ENCODE peak calls at places on chromosomes 11 and 22, in eight cellular contexts. F is fibroblast of lung, Y is AG10803, T is foreskin fibroblast, D is bronchial epithelial cell, X is body of pancreas, A is heart right ventricle, I is fibroblast of pulmonary artery. R is an unnamed sample.

GRCh38 chr11:44573333-44573732 is 7.9 kb downstream of the CD82 start:
- DNase-seq in F (peak), Y (no peak), T (no peak), D (peak), X (no peak), A (no peak), I (no peak), R (no peak)

GRCh38 chr11:280762-281485 is 2.7 kb downstream of the NLRP6 start:
- DNase-seq in F (no peak), Y (no peak), T (no peak), D (no peak), X (no peak), A (no peak), I (no peak), R (no peak)

GRCh38 chr11:75143420-75143731 is 7.5 kb upstream of the SLCO2B1 start:
- DNase-seq in F (no peak), Y (no peak), T (no peak), D (no peak), X (no peak), A (no peak), I (no peak), R (no peak)

GRCh38 chr11:35927730-35928129 is 16.1 kb upstream of the LDLRAD3 start:
- DNase-seq in F (peak), Y (peak), T (no peak), D (peak), X (peak), A (no peak), I (peak), R (peak)

GRCh38 chr11:4936745-4937144 is 10.7 kb downstream of the OR51A4 start:
- DNase-seq in F (no peak), Y (no peak), T (no peak), D (no peak), X (no peak), A (no peak), I (no peak), R (no peak)

GRCh38 chr22:32079110-32080089 is 36.3 kb downstream of the SLC5A1 start:
- DNase-seq in F (peak), Y (peak), T (peak), D (peak), X (peak), A (no peak), I (peak), R (peak)

GRCh38 chr11:84339796-84340195 is 1053.6 kb upstream of the CCDC90B start:
- DNase-seq in F (no peak), Y (no peak), T (no peak), D (no peak), X (no peak), A (no peak), I (no peak), R (no peak)

GRCh38 chr11:64059339-64060176 is 23.8 kb downstream of the FLRT1 start:
- DNase-seq in F (no peak), Y (no peak), T (no peak), D (no peak), X (no peak), A (no peak), I (no peak), R (no peak)

GRCh38 chr22:42841444-42841843 is 15.6 kb downstream of the ARFGAP3 start:
- DNase-seq in F (peak), Y (peak), T (no peak), D (no peak), X (no peak), A (no peak), I (no peak), R (no peak)

GRCh38 chr11:61627831-61628753 is 47.2 kb upstream of the SYT7 start:
- DNase-seq in F (peak), Y (peak), T (peak), D (peak), X (peak), A (peak), I (peak), R (peak)

GRCh38 chr11:118129475-118130196 is 23.0 kb downstream of the SCN4B start:
- DNase-seq in F (no peak), Y (no peak), T (no peak), D (no peak), X (no peak), A (no peak), I (no peak), R (no peak)

GRCh38 chr22:21443735-21444421 is 23.3 kb upstream of the TMEM191C start:
- DNase-seq in F (no peak), Y (no peak), T (no peak), D (no peak), X (peak), A (peak), I (no peak), R (no peak)

GRCh38 chr11:6397636-6398035 is 7.4 kb downstream of the SMPD1 start:
- DNase-seq in F (peak), Y (peak), T (peak), D (no peak), X (no peak), A (no peak), I (peak), R (no peak)

GRCh38 chr11:9065614-9066431 is 25.6 kb downstream of the SCUBE2 start:
- DNase-seq in F (peak), Y (peak), T (no peak), D (no peak), X (no peak), A (no peak), I (no peak), R (peak)

GRCh38 chr22:30056015-30056414 is 24.2 kb upstream of the HORMAD2 start:
- DNase-seq in F (no peak), Y (peak), T (no peak), D (no peak), X (no peak), A (no peak), I (no peak), R (peak)

GRCh38 chr22:21703684-21704316 is 31.8 kb downstream of the YPEL1 start:
- DNase-seq in F (no peak), Y (no peak), T (no peak), D (no peak), X (no peak), A (no peak), I (no peak), R (no peak)

GRCh38 chr11:130323452-130324448 is 9.0 kb upstream of the ZBTB44 start:
- DNase-seq in F (peak), Y (peak), T (peak), D (peak), X (no peak), A (no peak), I (peak), R (peak)

GRCh38 chr22:20889025-20889704 is 28.0 kb upstream of the CRKL start:
- DNase-seq in F (no peak), Y (no peak), T (no peak), D (no peak), X (no peak), A (no peak), I (no peak), R (no peak)

GRCh38 chr22:16824718-16825687 is at the start of gene XKR3:
- DNase-seq in F (no peak), Y (peak), T (no peak), D (no peak), X (no peak), A (no peak), I (no peak), R (no peak)

GRCh38 chr22:23034621-23035556 is 35.4 kb upstream of the GNAZ start:
- DNase-seq in F (no peak), Y (no peak), T (no peak), D (no peak), X (no peak), A (no peak), I (no peak), R (no peak)

GRCh38 chr11:88292156-88292844 is 45.2 kb downstream of the CTSC start:
- DNase-seq in F (peak), Y (no peak), T (peak), D (peak), X (peak), A (no peak), I (peak), R (no peak)

GRCh38 chr11:36131719-36132349 is 157.4 kb downstream of the COMMD9 start:
- DNase-seq in F (no peak), Y (peak), T (peak), D (peak), X (peak), A (peak), I (peak), R (peak)

GRCh38 chr11:58900479-58901420 is 38.5 kb upstream of the GLYATL1 start:
- DNase-seq in F (peak), Y (peak), T (peak), D (peak), X (peak), A (peak), I (peak), R (peak)

GRCh38 chr22:38572065-38572464 is 2.1 kb upstream of the DMC1 start:
- DNase-seq in F (peak), Y (peak), T (peak), D (peak), X (peak), A (no peak), I (peak), R (peak)

GRCh38 chr11:4181780-4182721 is 87.5 kb downstream of the RRM1 start:
- DNase-seq in F (peak), Y (peak), T (peak), D (peak), X (peak), A (peak), I (peak), R (peak)

DNA sequence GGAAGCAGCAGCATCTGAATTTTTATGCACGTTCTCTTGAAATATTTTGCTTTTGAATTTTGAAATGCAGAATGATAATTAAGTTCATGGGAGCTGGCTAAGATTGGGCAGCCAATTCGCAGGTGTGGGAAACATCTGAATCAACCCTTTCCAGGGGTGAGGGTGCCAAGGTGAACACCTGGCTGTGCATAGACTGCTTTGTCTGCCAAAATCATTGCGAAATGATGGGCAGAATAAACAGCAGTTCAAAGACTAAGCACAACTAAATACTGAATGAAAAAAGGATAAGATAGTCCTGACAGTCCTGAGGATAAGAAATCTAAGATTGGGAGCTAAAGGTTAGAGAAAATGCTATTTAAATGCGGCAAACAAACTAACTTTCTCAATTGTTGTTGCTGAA is 813.3 kb upstream of the RAG2 start:
- DNase-seq in F (no peak), Y (no peak), T (no peak), D (peak), X (no peak), A (no peak), I (no peak), R (no peak)
- H3K4me3 ChIP-seq in F (no peak), Y (no peak), T (no peak), D (no peak), X (no peak), A (no peak), I (no peak), R (no peak)

GRCh38 chr11:34357646-34358257 is at the start of gene ABTB2:
- DNase-seq in F (peak), Y (peak), T (peak), D (peak), X (peak), A (peak), I (peak), R (peak)
- TF ChIP-seq CTCF in F (no peak), Y (no peak), T (no peak), D (no peak), X (no peak), A (no peak), I (no peak), R (no peak)

DNA sequence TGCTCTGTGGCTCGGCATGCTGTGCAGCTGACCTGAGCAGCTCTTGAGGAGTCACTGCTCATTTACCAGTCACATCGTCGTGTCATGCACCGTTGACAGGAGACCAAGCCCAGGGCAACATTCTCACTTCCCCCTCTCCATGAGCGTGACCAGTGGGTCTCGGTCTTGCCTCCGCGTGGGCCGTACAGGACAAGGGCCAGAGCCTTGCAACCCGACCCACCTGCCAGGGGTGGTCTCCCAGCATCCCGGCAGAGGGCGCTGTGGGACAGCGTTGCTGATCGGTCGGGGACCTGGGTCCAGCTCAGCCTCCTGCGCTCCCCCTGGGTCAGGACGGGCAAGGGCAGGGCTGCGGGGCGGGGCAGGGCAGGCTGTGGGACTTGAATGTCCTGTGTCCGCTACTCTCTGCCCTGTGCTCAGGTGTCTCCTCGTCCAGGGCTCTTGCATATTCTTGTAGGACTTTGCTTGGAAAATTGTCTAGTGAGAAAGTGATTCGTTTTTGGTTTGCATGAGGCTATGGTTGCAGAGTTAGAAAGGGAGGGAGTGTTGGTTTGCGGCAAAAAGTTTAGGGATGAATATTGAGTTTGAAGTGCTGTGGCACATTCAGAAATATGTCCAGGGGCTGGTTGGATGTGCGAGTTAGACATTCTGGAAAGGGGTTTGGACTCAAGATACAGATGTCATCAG is 16.2 kb downstream of the EIF4G2 start:
- DNase-seq in F (peak), Y (peak), T (peak), D (peak), X (peak), A (peak), I (peak), R (peak)
- H3K4me3 ChIP-seq in F (no peak), Y (peak), T (no peak), D (no peak), X (no peak), A (no peak), I (no peak), R (no peak)

DNA sequence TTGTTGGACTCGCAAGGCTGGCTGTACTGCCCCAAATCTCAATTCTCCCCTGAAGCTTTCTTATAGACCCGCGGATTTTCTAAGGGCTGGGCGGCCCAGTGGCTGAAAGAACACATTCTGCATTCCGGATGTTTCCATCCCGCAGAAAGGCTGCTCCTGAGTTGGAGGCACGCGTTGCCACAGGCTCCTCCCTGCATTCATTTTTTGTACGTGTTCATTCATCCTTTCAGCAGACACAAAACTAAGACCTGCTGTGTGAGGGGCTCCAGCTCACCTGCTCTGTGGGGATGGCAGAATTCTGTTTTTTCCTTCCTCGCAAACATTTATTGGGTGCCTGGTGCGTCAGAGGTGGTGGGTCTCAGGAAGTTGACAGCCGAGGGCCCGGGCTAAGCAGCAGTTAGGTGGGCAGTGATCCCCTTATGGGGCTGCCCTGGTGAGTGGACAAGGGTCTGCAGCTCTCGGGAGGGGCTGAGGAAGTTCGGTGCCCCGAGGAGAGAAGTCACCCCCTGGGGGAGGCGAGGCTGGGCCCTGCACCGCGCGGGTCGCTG is 23.7 kb downstream of the SHANK3 start:
- DNase-seq in F (no peak), Y (no peak), T (no peak), D (peak), X (no peak), A (no peak), I (no peak), R (no peak)
- TF ChIP-seq CTCF in F (no peak), Y (no peak), T (no peak), D (no peak), X (no peak), A (no peak), I (no peak), R (no peak)

GRCh38 chr11:41497974-41498373 is 38.5 kb upstream of the LRRC4C start:
- DNase-seq in F (peak), Y (peak), T (no peak), D (no peak), X (no peak), A (no peak), I (peak), R (no peak)
- H3K4me3 ChIP-seq in F (no peak), Y (no peak), T (no peak), D (no peak), X (no peak), A (no peak), I (no peak), R (no peak)